ENCODE peak calls at places on chromosomes 5 and 9, in seven cellular contexts. H is GM12865, I is cardiac muscle cell, R is fibroblast of lung, U is left lung, L is thoracic aorta, O is WERI-Rb-1. N is an unnamed sample.

GRCh38 chr9:87271696-87272477 is 225.8 kb upstream of the DAPK1 start:
- DNase-seq in H (peak), I (no peak), R (no peak), U (no peak), L (no peak), O (no peak), N (no peak)

GRCh38 chr5:159178978-159179377 is 30.4 kb downstream of the RNF145 start:
- DNase-seq in H (peak), I (peak), R (peak), U (no peak), L (no peak), O (no peak), N (no peak)

GRCh38 chr5:98771389-98772109 is 1.9 kb upstream of the RGMB start:
- DNase-seq in H (peak), I (peak), R (peak), U (no peak), L (no peak), O (peak), N (peak)

GRCh38 chr5:181028032-181028819 is 11.8 kb upstream of the BTNL9 start:
- DNase-seq in H (no peak), I (no peak), R (no peak), U (no peak), L (no peak), O (no peak), N (no peak)

GRCh38 chr5:115490601-115491000 is 54.0 kb downstream of the FEM1C start:
- DNase-seq in H (no peak), I (no peak), R (no peak), U (peak), L (no peak), O (no peak), N (no peak)

GRCh38 chr9:114098021-114098659 is 952 bp downstream of the KIF12 start:
- DNase-seq in H (no peak), I (no peak), R (no peak), U (no peak), L (no peak), O (no peak), N (peak)

GRCh38 chr9:131798166-131798565 is 58.3 kb upstream of the RAPGEF1 start:
- DNase-seq in H (no peak), I (no peak), R (no peak), U (no peak), L (no peak), O (peak), N (no peak)

GRCh38 chr5:176534640-176535039 is 2.6 kb downstream of the RNF44 start:
- DNase-seq in H (peak), I (no peak), R (no peak), U (no peak), L (no peak), O (no peak), N (no peak)

GRCh38 chr9:136827794-136828473 is 14.3 kb upstream of the AJM1 start:
- DNase-seq in H (no peak), I (no peak), R (no peak), U (no peak), L (no peak), O (no peak), N (no peak)

GRCh38 chr5:125033602-125034001 is 287.2 kb upstream of the ZNF608 start:
- DNase-seq in H (no peak), I (no peak), R (no peak), U (no peak), L (no peak), O (no peak), N (no peak)

GRCh38 chr9:96599298-96599697 is 20.3 kb downstream of the CDC14B start:
- DNase-seq in H (no peak), I (peak), R (no peak), U (no peak), L (no peak), O (no peak), N (no peak)

GRCh38 chr5:155631116-155631515 is 617.6 kb downstream of the KIF4B start:
- DNase-seq in H (no peak), I (no peak), R (peak), U (no peak), L (no peak), O (no peak), N (no peak)

GRCh38 chr5:134370306-134370870 is 981 bp upstream of the UBE2B start:
- DNase-seq in H (no peak), I (no peak), R (no peak), U (no peak), L (no peak), O (no peak), N (no peak)

GRCh38 chr5:78779262-78779661 is 130.7 kb upstream of the LHFPL2 start:
- DNase-seq in H (no peak), I (no peak), R (no peak), U (no peak), L (no peak), O (no peak), N (no peak)

GRCh38 chr5:179599973-179600372 is 23.5 kb downstream of the HNRNPH1 start:
- DNase-seq in H (no peak), I (no peak), R (no peak), U (no peak), L (no peak), O (no peak), N (no peak)

GRCh38 chr9:95067057-95067456 is 250.5 kb downstream of the FANCC start:
- DNase-seq in H (no peak), I (no peak), R (no peak), U (no peak), L (no peak), O (no peak), N (no peak)

GRCh38 chr9:113219186-113219936 is 1.7 kb downstream of the FKBP15 start:
- DNase-seq in H (peak), I (no peak), R (no peak), U (no peak), L (no peak), O (no peak), N (no peak)

GRCh38 chr9:114051706-114052105 is 26.4 kb downstream of the AMBP start:
- DNase-seq in H (no peak), I (no peak), R (no peak), U (no peak), L (no peak), O (no peak), N (no peak)

GRCh38 chr5:68999181-68999580 is 94.6 kb upstream of the SLC30A5 start:
- DNase-seq in H (no peak), I (no peak), R (no peak), U (no peak), L (no peak), O (no peak), N (no peak)

GRCh38 chr9:83772860-83773259 is 44.7 kb downstream of the GKAP1 start:
- DNase-seq in H (no peak), I (no peak), R (no peak), U (no peak), L (no peak), O (no peak), N (no peak)

GRCh38 chr9:86948153-86948929 is 1.0 kb upstream of the GAS1 start:
- DNase-seq in H (peak), I (peak), R (peak), U (peak), L (peak), O (peak), N (peak)

GRCh38 chr9:33469891-33470290 is 3.8 kb downstream of the NOL6 start:
- DNase-seq in H (no peak), I (no peak), R (no peak), U (peak), L (no peak), O (no peak), N (no peak)

DNA sequence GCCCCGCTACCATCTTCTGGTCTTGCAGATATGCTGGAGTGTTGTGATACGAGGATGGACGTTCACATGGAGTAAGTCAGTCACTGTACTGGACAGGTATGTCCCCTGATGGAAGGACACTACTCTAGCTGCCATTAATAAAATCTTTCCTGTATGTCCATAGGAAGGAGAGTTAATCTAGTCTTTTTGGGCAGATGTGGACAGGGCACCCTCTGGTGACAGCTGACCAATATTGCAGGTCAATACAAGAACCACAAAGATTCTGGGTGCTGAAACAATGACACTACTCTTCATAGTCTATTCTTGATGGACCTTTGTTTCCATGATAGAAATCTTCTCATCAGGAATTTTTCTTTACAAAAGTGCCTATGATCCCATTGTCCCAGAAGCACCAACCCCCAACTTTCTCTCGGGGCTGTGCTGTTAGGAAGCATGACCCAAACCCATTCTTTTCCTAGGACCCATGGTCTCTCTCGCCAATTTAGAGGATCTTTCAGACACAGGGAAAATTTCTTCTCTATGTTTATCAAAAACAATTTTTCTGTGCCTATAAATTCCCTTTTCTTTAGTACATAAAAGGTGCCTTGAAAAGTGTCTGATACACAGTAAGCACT is 376.9 kb downstream of the DTWD2 start:
- DNase-seq in H (peak), I (peak), R (no peak), U (no peak), L (no peak), O (peak), N (peak)
- TF ChIP-seq CTCF in H (peak), I (peak), R (peak), U (peak), L (peak), O (peak), N (peak)

DNA sequence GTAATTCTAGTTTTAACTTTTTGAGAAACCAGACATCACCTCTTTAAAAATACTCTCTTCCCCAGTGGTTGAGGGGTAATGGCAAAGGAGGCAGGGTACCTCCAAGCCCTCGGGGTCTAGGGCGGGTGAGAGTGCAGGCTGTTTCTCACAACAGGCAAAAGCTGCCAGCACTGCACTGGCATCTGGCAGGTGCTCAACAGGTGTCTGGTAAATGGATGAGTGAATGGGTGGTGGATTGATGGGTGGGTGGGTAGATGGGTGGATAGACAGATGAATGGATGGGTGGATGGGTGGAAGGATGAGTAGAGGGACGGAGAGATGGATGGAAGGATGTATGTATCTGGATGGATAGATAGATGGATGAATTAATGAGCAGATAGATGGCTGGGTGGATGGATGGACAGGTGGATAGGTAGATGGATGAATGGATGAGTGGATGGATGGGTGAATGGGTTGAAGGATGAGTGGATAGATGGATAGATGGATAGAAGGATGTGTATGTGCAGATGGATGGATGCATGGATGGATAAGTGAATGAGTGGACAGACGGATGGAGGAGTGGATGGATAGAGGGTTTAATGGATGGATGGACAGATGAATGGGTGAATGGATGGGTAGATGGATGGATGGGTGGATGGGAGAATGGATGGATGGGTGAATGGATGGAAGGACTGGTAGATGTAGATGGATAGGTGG is 84.6 kb downstream of the COL5A1 start:
- DNase-seq in H (no peak), I (no peak), R (no peak), U (no peak), L (no peak), O (no peak), N (no peak)
- TF ChIP-seq CTCF in H (no peak), I (no peak), R (no peak), U (no peak), L (no peak), O (no peak), N (no peak)

GRCh38 chr9:89428222-89428761 is 69.6 kb downstream of the SEMA4D start:
- DNase-seq in H (no peak), I (no peak), R (no peak), U (no peak), L (no peak), O (no peak), N (no peak)

GRCh38 chr9:89430995-89431394 is 66.9 kb downstream of the SEMA4D start:
- DNase-seq in H (no peak), I (no peak), R (no peak), U (no peak), L (no peak), O (no peak), N (no peak)

GRCh38 chr9:89426389-89426961 is 71.4 kb downstream of the SEMA4D start:
- DNase-seq in H (peak), I (no peak), R (no peak), U (no peak), L (no peak), O (no peak), N (no peak)

GRCh38 chr9:89427621-89428221 is 70.2 kb downstream of the SEMA4D start:
- DNase-seq in H (no peak), I (no peak), R (no peak), U (no peak), L (no peak), O (no peak), N (no peak)

GRCh38 chr9:89428901-89429890 is 68.7 kb downstream of the SEMA4D start:
- DNase-seq in H (peak), I (no peak), R (no peak), U (no peak), L (no peak), O (no peak), N (no peak)
- TF ChIP-seq CTCF in H (peak), I (peak), R (no peak), U (no peak), L (no peak), O (peak), N (peak)

DNA sequence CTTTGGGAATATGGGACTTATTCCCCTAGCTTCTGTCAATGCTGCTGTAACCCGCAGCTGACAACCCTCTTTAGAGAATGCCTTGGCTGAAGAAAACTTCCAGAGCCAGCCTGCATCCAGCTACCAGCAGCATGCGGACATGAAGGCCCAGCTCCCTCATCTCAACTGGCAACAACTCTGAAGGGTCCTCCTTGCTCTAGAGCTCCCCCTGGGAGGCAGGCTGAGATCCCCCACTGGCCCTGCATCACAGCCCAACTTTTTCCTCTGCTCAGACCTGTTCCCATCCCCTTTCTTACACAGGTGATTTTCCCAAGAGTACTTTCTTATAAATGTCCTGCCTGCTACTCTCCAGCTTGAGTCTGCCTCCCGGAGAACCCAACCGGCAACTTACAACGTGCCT is 18.7 kb upstream of the WNT8A start:
- DNase-seq in H (peak), I (peak), R (no peak), U (no peak), L (no peak), O (no peak), N (peak)
- TF ChIP-seq CTCF in H (peak), I (peak), R (peak), U (no peak), L (no peak), O (peak), N (peak)

GRCh38 chr9:18910858-18911257 is 122.2 kb downstream of the SAXO1 start:
- DNase-seq in H (no peak), I (peak), R (no peak), U (no peak), L (no peak), O (no peak), N (no peak)
- TF ChIP-seq CTCF in H (no peak), I (no peak), R (no peak), U (no peak), L (no peak), O (no peak), N (no peak)

GRCh38 chr5:151758141-151758429 is 346 bp downstream of the ATOX1 start:
- DNase-seq in H (no peak), I (no peak), R (no peak), U (peak), L (no peak), O (no peak), N (peak)

GRCh38 chr5:151755383-151755782 is 3.0 kb downstream of the ATOX1 start:
- DNase-seq in H (peak), I (no peak), R (no peak), U (no peak), L (no peak), O (no peak), N (no peak)

GRCh38 chr5:151757233-151758140 is 944 bp downstream of the ATOX1 start:
- DNase-seq in H (peak), I (no peak), R (no peak), U (no peak), L (no peak), O (peak), N (no peak)

DNA sequence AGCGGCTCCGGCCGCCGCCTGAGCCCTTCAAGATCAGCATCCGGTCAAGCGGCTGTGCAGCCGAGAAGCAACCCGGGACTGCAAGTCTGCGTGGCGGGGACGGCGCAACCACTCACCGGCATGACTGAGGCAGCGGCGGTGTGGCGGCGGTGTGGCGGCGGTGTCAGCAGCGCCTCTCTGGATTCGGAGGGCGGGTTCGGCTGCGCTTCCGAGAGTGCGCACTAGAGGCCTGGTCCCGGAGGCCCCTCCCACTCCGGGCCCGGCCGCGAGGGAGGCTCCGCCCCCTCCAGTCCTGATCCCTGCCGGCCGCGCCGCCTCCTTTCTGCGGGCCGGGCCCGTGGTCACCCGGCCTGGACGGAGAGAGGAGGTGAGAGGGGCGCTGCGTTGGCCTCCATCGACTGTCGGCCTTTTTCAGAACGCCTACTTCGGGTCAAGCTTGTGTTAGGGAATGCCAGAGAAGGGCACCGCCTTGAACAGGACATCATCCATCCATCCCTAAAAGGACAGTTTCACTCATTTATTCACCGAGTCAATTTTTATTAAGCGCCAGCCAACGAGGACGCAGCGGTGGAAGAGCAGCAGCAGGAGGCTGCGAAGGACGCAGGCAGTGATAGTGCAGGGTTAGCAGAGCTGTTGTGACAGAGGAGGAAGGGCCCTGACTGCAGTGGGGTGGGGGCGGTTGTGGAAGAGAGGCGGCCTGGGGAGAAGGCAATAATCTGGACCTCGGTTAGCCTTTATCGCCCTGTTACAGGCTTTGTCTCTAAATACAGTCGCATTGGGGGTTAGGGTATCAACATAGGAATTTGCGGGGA is at the start of gene ATOX1:
- DNase-seq in H (peak), I (peak), R (peak), U (peak), L (peak), O (peak), N (peak)
- TF ChIP-seq CTCF in H (no peak), I (no peak), R (no peak), U (no peak), L (peak), O (no peak), N (no peak)

DNA sequence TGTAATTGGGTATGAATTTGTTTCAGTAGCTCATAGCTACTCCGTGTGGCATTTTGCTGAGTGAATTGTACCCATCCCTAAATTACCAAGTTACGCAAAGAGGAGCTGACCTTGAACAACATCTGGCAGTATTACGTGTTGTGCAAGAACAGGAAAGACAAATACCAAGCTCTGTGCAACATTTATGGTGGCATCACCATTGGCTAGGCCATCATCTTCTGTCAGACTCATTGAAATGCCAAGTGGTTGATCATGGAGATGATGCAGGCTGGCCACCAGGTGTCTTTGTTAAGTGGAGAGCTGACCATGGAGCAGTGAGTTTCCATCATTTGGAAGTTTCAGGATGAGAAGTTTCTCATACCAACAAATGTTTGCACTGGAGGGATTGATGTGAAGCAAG is 15.0 kb downstream of the ZSWIM6 start:
- DNase-seq in H (no peak), I (no peak), R (no peak), U (no peak), L (no peak), O (no peak), N (no peak)
- TF ChIP-seq CTCF in H (no peak), I (no peak), R (no peak), U (no peak), L (no peak), O (no peak), N (no peak)

GRCh38 chr9:26947736-26948135 is 694 bp upstream of the PLAA start:
- DNase-seq in H (peak), I (no peak), R (peak), U (no peak), L (no peak), O (no peak), N (no peak)

GRCh38 chr9:26950521-26950920 is 3.5 kb upstream of the PLAA start:
- DNase-seq in H (no peak), I (no peak), R (no peak), U (no peak), L (no peak), O (no peak), N (no peak)

GRCh38 chr9:26949604-26950003 is 2.6 kb upstream of the PLAA start:
- DNase-seq in H (no peak), I (no peak), R (peak), U (no peak), L (no peak), O (no peak), N (no peak)

GRCh38 chr9:26945591-26945990 is 1.5 kb downstream of the PLAA start:
- DNase-seq in H (no peak), I (no peak), R (no peak), U (no peak), L (no peak), O (no peak), N (no peak)

GRCh38 chr9:26946753-26947727 is at the start of gene PLAA:
- DNase-seq in H (peak), I (peak), R (peak), U (peak), L (peak), O (peak), N (peak)
- TF ChIP-seq CTCF in H (peak), I (no peak), R (no peak), U (no peak), L (no peak), O (peak), N (no peak)

GRCh38 chr5:111932207-111932606 is 175.2 kb upstream of the NREP start:
- DNase-seq in H (no peak), I (no peak), R (peak), U (no peak), L (no peak), O (no peak), N (no peak)

GRCh38 chr5:111932628-111933027 is 175.6 kb upstream of the NREP start:
- DNase-seq in H (no peak), I (peak), R (peak), U (no peak), L (no peak), O (no peak), N (no peak)

GRCh38 chr5:111935022-111935421 is 178.0 kb upstream of the NREP start:
- DNase-seq in H (no peak), I (no peak), R (no peak), U (no peak), L (no peak), O (no peak), N (no peak)

GRCh38 chr5:111935835-111936234 is 178.8 kb upstream of the NREP start:
- DNase-seq in H (no peak), I (no peak), R (peak), U (no peak), L (no peak), O (no peak), N (no peak)

GRCh38 chr5:111934511-111934910 is 177.5 kb upstream of the NREP start:
- DNase-seq in H (no peak), I (peak), R (no peak), U (no peak), L (no peak), O (peak), N (no peak)
- TF ChIP-seq CTCF in H (no peak), I (no peak), R (no peak), U (no peak), L (no peak), O (no peak), N (no peak)